ENCODE peak calls at places on chromosomes 6 and 20, in six cellular contexts. N, H, U, L, M and K are unnamed samples.

GRCh38 chr6:18845891-18846290 is 458.7 kb downstream of the RNF144B start:
- DNase-seq in N (no peak), H (no peak), U (no peak), L (no peak), M (peak), K (peak)

GRCh38 chr6:110874880-110875547 is 429 bp downstream of the AMD1 start:
- DNase-seq in N (no peak), H (no peak), U (peak), L (peak), M (no peak), K (no peak)

GRCh38 chr20:47208534-47209174 is 147.8 kb downstream of the ZMYND8 start:
- DNase-seq in N (no peak), H (no peak), U (no peak), L (no peak), M (no peak), K (no peak)

GRCh38 chr20:50735813-50736212 is 4.4 kb downstream of the PARD6B start:
- DNase-seq in N (no peak), H (no peak), U (no peak), L (no peak), M (peak), K (peak)

GRCh38 chr6:25583099-25583498 is 68.9 kb upstream of the SCGN start:
- DNase-seq in N (no peak), H (no peak), U (no peak), L (no peak), M (no peak), K (no peak)

GRCh38 chr20:53872561-53873248 is 197.7 kb downstream of the BCAS1 start:
- DNase-seq in N (no peak), H (no peak), U (no peak), L (no peak), M (no peak), K (peak)

GRCh38 chr6:156557269-156557885 is 219.8 kb upstream of the ARID1B start:
- DNase-seq in N (peak), H (no peak), U (peak), L (peak), M (peak), K (no peak)

GRCh38 chr6:36139431-36139830 is 9.1 kb downstream of the MAPK13 start:
- DNase-seq in N (no peak), H (no peak), U (peak), L (peak), M (no peak), K (no peak)

GRCh38 chr6:133631421-133631820 is 257.5 kb upstream of the TCF21 start:
- DNase-seq in N (no peak), H (no peak), U (no peak), L (no peak), M (no peak), K (no peak)

GRCh38 chr20:11849270-11849920 is 68.3 kb upstream of the BTBD3 start:
- DNase-seq in N (no peak), H (no peak), U (peak), L (no peak), M (peak), K (no peak)

GRCh38 chr6:64383277-64383676 is 747.7 kb downstream of the PHF3 start:
- DNase-seq in N (no peak), H (no peak), U (no peak), L (no peak), M (peak), K (peak)

GRCh38 chr20:1566701-1567100 is 9.2 kb upstream of the SIRPD start:
- DNase-seq in N (no peak), H (no peak), U (no peak), L (no peak), M (peak), K (no peak)

GRCh38 chr20:58389324-58389967 is 417 bp downstream of the VAPB start:
- DNase-seq in N (no peak), H (no peak), U (peak), L (no peak), M (no peak), K (no peak)

GRCh38 chr6:84762220-84762940 is 2.0 kb downstream of the TBX18 start:
- DNase-seq in N (peak), H (no peak), U (peak), L (no peak), M (no peak), K (no peak)

GRCh38 chr6:56062856-56063255 is 184.5 kb downstream of the COL21A1 start:
- DNase-seq in N (no peak), H (no peak), U (no peak), L (no peak), M (no peak), K (no peak)

GRCh38 chr20:38728911-38729642 is 4.8 kb downstream of the SLC32A1 start:
- DNase-seq in N (no peak), H (no peak), U (peak), L (peak), M (no peak), K (no peak)

GRCh38 chr6:108737594-108738546 is 110.4 kb upstream of the ARMC2 start:
- DNase-seq in N (peak), H (peak), U (no peak), L (peak), M (peak), K (peak)

GRCh38 chr6:29967379-29968010 is 25.2 kb downstream of the HLA-A start:
- DNase-seq in N (no peak), H (peak), U (no peak), L (no peak), M (peak), K (no peak)

GRCh38 chr6:21402368-21402767 is 191.2 kb upstream of the SOX4 start:
- DNase-seq in N (no peak), H (no peak), U (no peak), L (peak), M (no peak), K (no peak)